ENCODE peak calls at places on chromosomes 6 and 20, in seven cellular contexts. V, X, A, W, Y, Q and F are unnamed samples.

GRCh38 chr6:52164319-52165094 is 21.7 kb upstream of the IL17A start:
- DNase-seq in V (no peak), X (no peak), A (no peak), W (no peak), Y (no peak), Q (no peak), F (no peak)

GRCh38 chr20:45337367-45338120 is 10.7 kb downstream of the SDC4 start:
- DNase-seq in V (no peak), X (peak), A (peak), W (peak), Y (peak), Q (no peak), F (peak)

GRCh38 chr20:64131406-64131805 is 24.0 kb upstream of the NPBWR2 start:
- DNase-seq in V (no peak), X (no peak), A (peak), W (peak), Y (peak), Q (no peak), F (peak)

GRCh38 chr6:36463686-36464085 is 20.9 kb downstream of the KCTD20 start:
- DNase-seq in V (no peak), X (peak), A (no peak), W (peak), Y (no peak), Q (no peak), F (peak)

GRCh38 chr6:85867595-85867994 is 224.9 kb upstream of the SYNCRIP start:
- DNase-seq in V (no peak), X (no peak), A (peak), W (no peak), Y (no peak), Q (no peak), F (no peak)

GRCh38 chr20:5570442-5570841 is 179.8 kb upstream of the SHLD1 start:
- DNase-seq in V (no peak), X (no peak), A (no peak), W (no peak), Y (no peak), Q (no peak), F (no peak)

GRCh38 chr20:2750343-2751251 is 49.8 kb downstream of the CPXM1 start:
- DNase-seq in V (peak), X (peak), A (peak), W (peak), Y (peak), Q (no peak), F (peak)

GRCh38 chr20:36299459-36299858 is 6.7 kb upstream of the DLGAP4 start:
- DNase-seq in V (no peak), X (no peak), A (no peak), W (no peak), Y (no peak), Q (no peak), F (no peak)

GRCh38 chr20:59566631-59567524 is 37.5 kb upstream of the PHACTR3 start:
- DNase-seq in V (no peak), X (no peak), A (no peak), W (no peak), Y (no peak), Q (no peak), F (no peak)

GRCh38 chr20:25601659-25602058 is 16.3 kb upstream of the NINL start:
- DNase-seq in V (no peak), X (no peak), A (no peak), W (no peak), Y (no peak), Q (no peak), F (no peak)

GRCh38 chr6:166619912-166620311 is 7.1 kb downstream of the RPS6KA2 start:
- DNase-seq in V (no peak), X (peak), A (no peak), W (peak), Y (no peak), Q (no peak), F (peak)

GRCh38 chr20:31835977-31836852 is 9.2 kb downstream of the FOXS1 start:
- DNase-seq in V (no peak), X (peak), A (peak), W (peak), Y (peak), Q (no peak), F (peak)

GRCh38 chr20:51563597-51564332 is 21.2 kb upstream of the NFATC2 start:
- DNase-seq in V (peak), X (peak), A (peak), W (peak), Y (peak), Q (no peak), F (peak)

GRCh38 chr20:59340186-59340885 is 39.9 kb downstream of the EDN3 start:
- DNase-seq in V (no peak), X (no peak), A (no peak), W (no peak), Y (no peak), Q (no peak), F (no peak)

GRCh38 chr6:81938014-81938761 is 185.7 kb upstream of the TENT5A start:
- DNase-seq in V (no peak), X (peak), A (peak), W (peak), Y (no peak), Q (no peak), F (peak)

GRCh38 chr6:17886891-17887290 is 100.5 kb downstream of the KIF13A start:
- DNase-seq in V (no peak), X (peak), A (no peak), W (peak), Y (no peak), Q (no peak), F (peak)

GRCh38 chr20:4444404-4444803 is 277.3 kb upstream of the PRND start:
- DNase-seq in V (no peak), X (peak), A (no peak), W (peak), Y (no peak), Q (no peak), F (peak)

GRCh38 chr6:14705841-14706377 is 540.0 kb upstream of the JARID2 start:
- DNase-seq in V (no peak), X (no peak), A (no peak), W (peak), Y (no peak), Q (no peak), F (peak)

GRCh38 chr6:134495203-134495892 is 177.4 kb upstream of the SGK1 start:
- DNase-seq in V (no peak), X (no peak), A (no peak), W (no peak), Y (no peak), Q (no peak), F (no peak)

GRCh38 chr6:9979996-9980395 is 434.9 kb downstream of the TFAP2A start:
- DNase-seq in V (no peak), X (no peak), A (no peak), W (no peak), Y (no peak), Q (no peak), F (no peak)

GRCh38 chr6:26232950-26233607 is 131.9 kb upstream of the BTN3A2 start:
- DNase-seq in V (peak), X (peak), A (no peak), W (no peak), Y (peak), Q (no peak), F (no peak)

DNA sequence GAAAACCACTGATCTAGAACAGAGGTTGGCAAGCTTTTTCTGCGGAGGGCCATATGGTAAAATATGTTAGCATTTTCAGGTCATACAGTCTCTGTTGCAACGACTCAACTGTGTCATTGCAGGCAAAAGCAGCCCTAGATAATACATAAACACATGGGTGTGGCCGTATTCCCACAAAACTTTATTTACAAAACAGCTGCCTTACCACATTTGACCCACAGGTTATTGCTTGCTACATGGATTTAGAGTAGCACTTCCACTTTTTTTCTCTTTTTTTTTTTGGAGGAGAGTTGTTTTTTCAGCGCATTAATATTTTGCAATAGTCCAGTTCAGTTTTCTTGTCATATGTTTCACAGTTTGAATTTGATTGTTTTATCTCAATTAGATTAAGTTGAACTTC is 2.5 kb upstream of the IGF2R start:
- DNase-seq in V (no peak), X (no peak), A (no peak), W (no peak), Y (no peak), Q (no peak), F (no peak)
- TF ChIP-seq CTCF in V (no peak), X (no peak), A (no peak), W (no peak), Y (no peak), Q (no peak), F (no peak)

DNA sequence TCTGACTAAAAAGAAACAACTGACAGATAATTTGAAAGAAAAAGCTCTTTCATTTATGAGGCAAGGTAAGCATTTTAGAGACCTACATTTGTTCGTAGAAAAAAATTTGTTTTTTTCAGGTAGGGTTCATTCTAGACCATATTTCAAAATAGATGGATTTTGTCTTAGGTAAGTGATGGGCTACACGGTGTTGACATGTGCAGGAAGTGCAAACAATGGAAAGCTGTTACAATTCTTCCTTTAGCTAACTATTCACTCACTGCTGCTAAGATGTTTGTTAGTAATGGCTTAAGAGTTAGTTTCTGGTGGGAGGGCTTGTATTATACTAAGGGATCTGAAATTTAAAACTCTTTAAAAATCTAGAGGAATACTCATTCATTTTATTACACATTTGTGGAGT is 96.7 kb downstream of the CD109 start:
- DNase-seq in V (no peak), X (no peak), A (no peak), W (no peak), Y (no peak), Q (no peak), F (no peak)
- H3K4me3 ChIP-seq in V (no peak), X (no peak), A (no peak), W (no peak), Y (no peak), Q (no peak), F (no peak)

GRCh38 chr20:38601216-38602184 is at the start of gene ARHGAP40:
- DNase-seq in V (peak), X (no peak), A (no peak), W (no peak), Y (no peak), Q (no peak), F (no peak)
- TF ChIP-seq CTCF in V (peak), X (no peak), A (no peak), W (peak), Y (no peak), Q (no peak), F (peak)

DNA sequence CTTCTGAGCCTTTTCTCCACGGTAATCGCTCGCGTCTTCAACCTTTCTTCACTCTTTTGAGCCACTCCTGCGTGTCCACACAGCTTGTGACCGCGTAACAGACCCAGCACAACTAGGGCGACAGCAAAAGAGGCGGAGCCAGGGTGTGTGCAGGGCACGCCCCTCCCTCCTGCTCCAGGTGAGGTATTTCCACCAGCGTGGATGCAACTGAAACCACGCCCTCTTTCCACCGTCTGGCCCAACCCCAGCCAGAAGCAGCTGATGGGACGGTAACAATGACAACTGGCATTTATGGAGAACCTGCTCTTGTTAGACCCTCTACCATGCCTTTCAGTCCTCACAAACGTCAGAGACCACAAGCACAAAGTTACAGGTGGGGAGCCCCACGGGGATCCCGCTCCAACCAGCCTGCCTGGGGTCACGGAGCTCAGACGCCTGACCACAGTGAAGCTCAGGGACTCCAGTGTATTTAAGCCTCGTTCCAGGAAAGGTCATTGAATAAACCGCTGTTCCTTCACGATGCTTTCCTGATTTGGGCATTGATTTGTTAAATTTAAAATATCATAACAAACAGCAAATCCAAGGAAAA is 2.0 kb downstream of the PXDC1 start:
- DNase-seq in V (no peak), X (no peak), A (no peak), W (no peak), Y (peak), Q (no peak), F (no peak)
- H3K4me3 ChIP-seq in V (no peak), X (peak), A (peak), W (peak), Y (peak), Q (no peak), F (peak)

GRCh38 chr6:147366290-147366689 is 142.2 kb upstream of the SAMD5 start:
- DNase-seq in V (no peak), X (no peak), A (no peak), W (no peak), Y (no peak), Q (no peak), F (no peak)
- TF ChIP-seq CTCF in V (peak), X (no peak), A (no peak), W (no peak), Y (no peak), Q (no peak), F (no peak)

GRCh38 chr6:41072836-41073202 is at the start of gene NFYA:
- DNase-seq in V (peak), X (peak), A (no peak), W (no peak), Y (no peak), Q (no peak), F (no peak)

GRCh38 chr6:41073968-41074691 is 1.4 kb downstream of the NFYA start:
- DNase-seq in V (peak), X (peak), A (peak), W (peak), Y (no peak), Q (no peak), F (peak)

GRCh38 chr6:41073203-41073967 is 611 bp downstream of the NFYA start:
- DNase-seq in V (peak), X (peak), A (peak), W (no peak), Y (peak), Q (peak), F (peak)

GRCh38 chr6:41077536-41077935 is 4.8 kb downstream of the NFYA start:
- DNase-seq in V (no peak), X (no peak), A (no peak), W (no peak), Y (no peak), Q (no peak), F (no peak)

DNA sequence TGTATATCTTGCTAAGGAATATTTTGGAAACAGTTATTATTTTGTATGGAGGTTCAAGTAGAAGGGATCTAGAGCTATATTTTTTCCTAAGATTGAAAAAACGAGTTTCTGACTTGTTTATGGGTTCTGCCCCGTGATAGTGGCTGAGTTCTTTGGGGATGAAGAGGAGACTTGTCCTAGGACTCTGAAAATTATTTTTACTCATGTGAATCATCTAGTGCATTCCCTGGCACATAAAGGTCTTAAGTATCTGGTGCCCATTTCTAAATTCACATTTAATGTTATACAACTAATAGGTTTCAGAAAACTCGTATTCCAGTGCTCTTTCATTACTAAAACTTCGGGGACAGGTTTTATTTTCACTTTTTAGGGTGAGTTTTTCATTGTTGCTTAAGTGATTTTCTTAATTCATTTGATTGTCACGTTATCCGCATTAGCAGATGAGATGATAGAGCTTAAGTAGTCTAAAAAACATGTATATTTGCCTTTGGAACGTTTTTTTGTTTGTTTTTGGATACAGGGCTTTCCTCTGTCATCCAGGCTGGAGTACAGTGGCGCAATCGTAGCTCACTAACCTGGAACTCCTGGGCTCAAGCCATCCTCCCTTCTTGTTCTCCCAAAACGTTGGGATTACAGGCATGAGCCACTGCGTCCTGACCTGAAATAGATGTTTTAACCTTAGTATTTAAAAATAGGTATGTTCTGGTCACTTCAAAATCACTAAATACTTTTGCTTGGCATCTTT is 2.1 kb downstream of the NFYA start:
- DNase-seq in V (no peak), X (peak), A (no peak), W (peak), Y (no peak), Q (no peak), F (peak)
- H3K4me3 ChIP-seq in V (peak), X (peak), A (no peak), W (peak), Y (peak), Q (peak), F (peak)

GRCh38 chr6:118930680-118931079 is 4.3 kb downstream of the MCM9 start:
- DNase-seq in V (no peak), X (no peak), A (no peak), W (no peak), Y (no peak), Q (no peak), F (no peak)
- TF ChIP-seq CTCF in V (no peak), X (peak), A (no peak), W (peak), Y (no peak), Q (no peak), F (peak)

GRCh38 chr6:43575772-43576551 is at the start of the genes POLH and XPO5:
- DNase-seq in V (peak), X (peak), A (peak), W (peak), Y (peak), Q (peak), F (peak)
- H3K4me3 ChIP-seq in V (peak), X (peak), A (peak), W (peak), Y (peak), Q (peak), F (peak)

DNA sequence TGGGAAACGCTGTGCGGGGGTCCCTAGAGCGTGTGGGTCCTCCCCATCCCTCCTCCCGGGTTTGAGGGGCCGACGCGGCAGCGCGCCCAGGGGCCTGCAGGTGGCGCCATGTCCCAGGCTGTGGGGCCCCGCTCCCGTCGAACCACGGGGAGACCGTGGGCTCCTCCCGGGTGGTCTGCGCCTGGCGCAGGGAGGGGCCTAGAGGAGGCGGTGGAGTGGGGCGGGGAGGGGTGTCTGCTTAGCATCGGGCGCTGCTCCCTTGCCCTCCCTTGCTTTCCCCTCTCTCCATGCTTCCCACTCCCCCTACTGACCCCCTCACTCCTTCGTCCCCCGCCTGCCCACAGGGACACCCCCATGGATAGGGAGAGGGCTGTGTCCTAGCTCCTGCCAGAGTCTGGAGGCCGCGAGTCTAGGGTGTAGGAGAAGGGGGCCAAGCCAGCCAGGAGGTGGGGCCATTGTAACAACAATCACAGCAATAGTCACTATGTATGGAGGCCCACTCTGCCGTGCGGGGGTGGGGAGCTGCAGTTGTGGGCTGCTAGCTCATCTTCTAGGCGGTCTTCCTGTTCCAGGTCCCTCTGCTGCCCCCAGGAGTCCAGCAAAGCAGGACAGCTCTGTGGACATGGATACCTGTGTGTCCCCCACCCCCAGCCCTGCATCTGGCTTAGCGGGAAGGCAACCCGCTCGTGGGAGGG is 51.7 kb downstream of the CHMP4B start:
- DNase-seq in V (peak), X (peak), A (peak), W (peak), Y (peak), Q (no peak), F (peak)
- TF ChIP-seq CTCF in V (peak), X (peak), A (peak), W (peak), Y (peak), Q (peak), F (peak)

GRCh38 chr20:50027611-50028105 is 44.9 kb downstream of the SNAI1 start:
- DNase-seq in V (no peak), X (peak), A (peak), W (peak), Y (peak), Q (no peak), F (peak)

GRCh38 chr20:50026746-50027575 is 44.2 kb downstream of the SNAI1 start:
- DNase-seq in V (peak), X (peak), A (no peak), W (peak), Y (no peak), Q (no peak), F (peak)

GRCh38 chr20:50032955-50033666 is 50.3 kb downstream of the SNAI1 start:
- DNase-seq in V (no peak), X (no peak), A (no peak), W (no peak), Y (no peak), Q (no peak), F (no peak)

GRCh38 chr20:50029697-50030428 is 47.1 kb downstream of the SNAI1 start:
- DNase-seq in V (no peak), X (peak), A (peak), W (peak), Y (peak), Q (no peak), F (peak)

GRCh38 chr20:50029083-50029696 is 46.4 kb downstream of the SNAI1 start:
- DNase-seq in V (no peak), X (no peak), A (no peak), W (no peak), Y (no peak), Q (no peak), F (no peak)
- H3K4me3 ChIP-seq in V (no peak), X (no peak), A (no peak), W (no peak), Y (no peak), Q (no peak), F (no peak)